ENCODE peak calls at places on chromosomes 4 and X, in four cellular contexts. C is K562, X is A549, N is H1. W is an unnamed sample.

GRCh38 chrX:22730542-22730941 is 269.2 kb upstream of the DDX53 start:
- DNase-seq in C (no peak), X (no peak), N (no peak), W (no peak)

GRCh38 chr4:77734928-77735327 is 84.2 kb downstream of the CNOT6L start:
- DNase-seq in C (peak; percentile 17), X (no peak), N (peak; percentile 2), W (peak; percentile 71)

GRCh38 chrX:136879001-136879667 is 1.4 kb downstream of the RBMX start:
- DNase-seq in C (no peak), X (no peak), N (no peak), W (no peak)

GRCh38 chr4:143489116-143489515 is 24.4 kb upstream of the SMARCA5 start:
- DNase-seq in C (no peak), X (no peak), N (no peak), W (no peak)

GRCh38 chr4:185839204-185839712 is 27.3 kb upstream of the SORBS2 start:
- DNase-seq in C (no peak), X (peak; percentile 65), N (peak; percentile 96), W (no peak)

GRCh38 chrX:34300871-34301270 is 168.8 kb upstream of the FAM47A start:
- DNase-seq in C (peak; percentile 22), X (no peak), N (peak; percentile 3), W (peak; percentile 6)

GRCh38 chr4:145984563-145984962 is 45.9 kb upstream of the ZNF827 start:
- DNase-seq in C (no peak), X (no peak), N (no peak), W (no peak)

GRCh38 chr4:104129243-104129642 is 365.5 kb downstream of the CXXC4 start:
- DNase-seq in C (no peak), X (no peak), N (no peak), W (no peak)

GRCh38 chr4:137819964-137820383 is 287.7 kb upstream of the PCDH18 start:
- DNase-seq in C (no peak), X (peak; percentile 1), N (peak; percentile 43), W (peak; percentile 45)

GRCh38 chr4:128958194-128958593 is 135.1 kb downstream of the SCLT1 start:
- DNase-seq in C (no peak), X (no peak), N (no peak), W (peak; percentile 83)

GRCh38 chr4:183860726-183861125 is 44.4 kb upstream of the STOX2 start:
- DNase-seq in C (no peak), X (no peak), N (no peak), W (no peak)

GRCh38 chr4:100288167-100288566 is 97.9 kb upstream of the DDIT4L start:
- DNase-seq in C (no peak), X (no peak), N (no peak), W (no peak)

GRCh38 chrX:47802589-47802988 is 34.1 kb upstream of the ZNF81 start:
- DNase-seq in C (no peak), X (peak; percentile 12), N (no peak), W (peak; percentile 10)

GRCh38 chrX:51852096-51852495 is 41.3 kb upstream of the MAGED1 start:
- DNase-seq in C (no peak), X (no peak), N (no peak), W (no peak)

GRCh38 chr4:56611501-56611900 is 69.6 kb downstream of the HOPX start:
- DNase-seq in C (no peak), X (no peak), N (no peak), W (no peak)

GRCh38 chr4:107951551-107951950 is 20.2 kb downstream of the CYP2U1 start:
- DNase-seq in C (no peak), X (no peak), N (no peak), W (no peak)

GRCh38 chr4:3613980-3614730 is 81.9 kb upstream of the LRPAP1 start:
- DNase-seq in C (no peak), X (no peak), N (no peak), W (peak; percentile 30)

GRCh38 chrX:13377537-13377936 is 57.7 kb upstream of the ATXN3L start:
- DNase-seq in C (no peak), X (no peak), N (no peak), W (no peak)

GRCh38 chr4:74096265-74096980 is 2.6 kb downstream of the CXCL2 start:
- DNase-seq in C (no peak), X (no peak), N (no peak), W (no peak)

GRCh38 chr4:126441173-126441810 is 1126.5 kb downstream of the FAT4 start:
- DNase-seq in C (no peak), X (no peak), N (no peak), W (no peak)

GRCh38 chr4:100641326-100641725 is 123.5 kb upstream of the EMCN start:
- DNase-seq in C (no peak), X (no peak), N (no peak), W (no peak)

GRCh38 chrX:64093761-64094160 is 111.7 kb downstream of the AMER1 start:
- DNase-seq in C (no peak), X (no peak), N (no peak), W (no peak)

GRCh38 chrX:153456704-153457103 is 10.8 kb upstream of the TREX2 start:
- DNase-seq in C (no peak), X (no peak), N (no peak), W (no peak)

GRCh38 chr4:76430519-76431388 is 4.3 kb upstream of the SHROOM3 start:
- DNase-seq in C (no peak), X (peak; percentile 36), N (no peak), W (peak; percentile 51)

GRCh38 chrX:154800508-154801207 is 4.6 kb downstream of the MPP1 start:
- DNase-seq in C (no peak), X (no peak), N (no peak), W (peak; percentile 36)

GRCh38 chrX:131987252-131987651 is 35.9 kb upstream of the STK26 start:
- DNase-seq in C (no peak), X (no peak), N (no peak), W (no peak)

GRCh38 chr4:3250956-3251690 is 2.2 kb downstream of the MSANTD1 start:
- DNase-seq in C (no peak), X (no peak), N (no peak), W (no peak)

GRCh38 chr4:155999743-156000142 is 46.1 kb upstream of the CTSO start:
- DNase-seq in C (no peak), X (no peak), N (peak; percentile 56), W (no peak)

GRCh38 chr4:71368906-71369305 is 30.1 kb downstream of the SLC4A4 start:
- DNase-seq in C (no peak), X (no peak), N (no peak), W (no peak)

GRCh38 chr4:950136-951020 is 18.1 kb downstream of the TMEM175 start:
- DNase-seq in C (no peak), X (no peak), N (no peak), W (no peak)

GRCh38 chr4:124123181-124123580 is 589.4 kb downstream of the ANKRD50 start:
- DNase-seq in C (no peak), X (no peak), N (no peak), W (no peak)

GRCh38 chrX:119880076-119880475 is 8.4 kb downstream of the NDUFA1 start:
- DNase-seq in C (no peak), X (no peak), N (no peak), W (no peak)

GRCh38 chrX:65420154-65420553 is 114.4 kb downstream of the LAS1L start:
- DNase-seq in C (no peak), X (no peak), N (no peak), W (no peak)

GRCh38 chrX:37658352-37659030 is 27.1 kb upstream of the XK start:
- DNase-seq in C (no peak), X (no peak), N (no peak), W (no peak)

GRCh38 chr4:2408401-2408958 is 10.0 kb downstream of the ZFYVE28 start:
- DNase-seq in C (peak; percentile 93), X (no peak), N (no peak), W (no peak)

GRCh38 chr4:39976141-39976944 is 1.4 kb downstream of the PDS5A start:
- DNase-seq in C (peak; percentile 54), X (peak; percentile 63), N (peak; percentile 71), W (peak; percentile 74)

GRCh38 chr4:39975488-39976089 is 2.1 kb downstream of the PDS5A start:
- DNase-seq in C (no peak), X (no peak), N (no peak), W (no peak)

GRCh38 chr4:39970559-39971270 is 7.0 kb downstream of the PDS5A start:
- DNase-seq in C (no peak), X (no peak), N (peak; percentile 23), W (peak; percentile 48)
- TF ChIP-seq RNF2 in C (no peak), X (no peak), N (no peak), W (no peak)

GRCh38 chr4:84966382-84967291 is at the start of gene WDFY3:
- DNase-seq in C (peak; percentile 60), X (peak; percentile 82), N (peak; percentile 51), W (peak; percentile 58)
- TF ChIP-seq RNF2 in C (no peak), X (no peak), N (no peak), W (no peak)

GRCh38 chrX:11267311-11267910 is 25.8 kb upstream of the AMELX start:
- DNase-seq in C (no peak), X (no peak), N (no peak), W (peak; percentile 0)
- TF ChIP-seq RNF2 in C (no peak), X (no peak), N (no peak), W (no peak)

GRCh38 chr4:103076777-103077347 is 301 bp upstream of the SLC9B2 start:
- DNase-seq in C (no peak), X (no peak), N (no peak), W (no peak)
- TF ChIP-seq RNF2 in C (no peak), X (no peak), N (no peak), W (no peak)

DNA sequence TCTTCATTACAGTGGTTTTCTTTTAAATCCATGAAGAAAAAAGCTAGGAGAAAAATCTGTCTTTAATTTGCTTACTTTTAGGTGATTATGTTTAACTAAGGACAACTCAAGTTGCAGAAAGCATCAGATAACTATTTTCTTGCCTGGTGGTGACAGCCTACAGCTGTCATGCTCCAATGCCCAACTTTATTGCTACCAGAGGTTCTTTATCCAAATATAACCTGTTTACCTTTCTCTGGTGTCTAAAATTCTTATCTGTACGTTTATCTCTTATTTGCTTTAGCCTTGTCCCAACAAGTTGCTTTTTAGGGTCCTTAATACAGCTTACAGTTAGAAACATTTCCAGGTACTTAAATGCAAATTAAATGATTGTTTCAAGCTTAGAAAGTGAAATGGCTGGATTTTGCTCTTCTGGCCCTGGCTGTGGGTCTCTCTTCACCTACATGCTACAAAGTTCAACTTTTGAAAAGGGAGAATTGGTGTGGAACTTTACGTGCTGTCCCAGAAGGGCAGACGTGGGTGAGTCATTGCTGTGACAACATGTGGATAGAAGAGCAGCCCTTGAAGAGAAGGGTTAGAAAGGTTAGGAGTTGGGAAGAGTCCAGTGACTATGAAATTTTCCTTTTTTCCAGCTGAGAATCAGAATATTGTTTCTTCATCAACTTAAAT is 60.7 kb downstream of the HPGD start:
- DNase-seq in C (no peak), X (peak; percentile 40), N (no peak), W (peak; percentile 54)
- TF ChIP-seq RNF2 in C (no peak), X (no peak), N (no peak), W (no peak)